ENCODE peak calls at places on chromosomes 4 and X, in seven cellular contexts. Z is T-cell; E is mucosa of descending colon; X is pancreas; N is stimulated activated CD4-positive, alpha-beta T cell treated with anti-CD3 and anti-CD28 coated beads, Interleukin-1b, Interleukin-23, amount 100 ng/mL, for 4 hours; S is cerebellar cortex; M is activated T-cell treated with anti-CD3 and anti-CD28 coated beads, Interleukin-2, amount 50 U/mL, for 1 hour. T is an unnamed sample.
A peak's percentile ranks its signal among the peaks of the same experiment; 100 is the strongest.

GRCh38 chr4:150176559-150176958 is 98.3 kb downstream of the DCLK2 start:
- DNase-seq in S (no peak), E (no peak), M (no peak), X (no peak), Z (no peak), N (no peak), T (no peak)

GRCh38 chr4:1593881-1594345 is 90.2 kb downstream of the FAM53A start:
- DNase-seq in N (no peak), E (no peak), Z (no peak), S (no peak), M (no peak), X (no peak), T (no peak)

GRCh38 chrX:96985046-96985445 is 101.3 kb downstream of the RPA4 start:
- DNase-seq in E (no peak), S (no peak), M (no peak), X (no peak), N (no peak), Z (no peak), T (no peak)

GRCh38 chr4:169611157-169611556 is 1.2 kb downstream of the NEK1 start:
- DNase-seq in S (peak; percentile 16), Z (no peak), X (no peak), N (no peak), E (no peak), M (no peak), T (no peak)

GRCh38 chr4:54779797-54780196 is 122.0 kb downstream of the KIT start:
- DNase-seq in Z (no peak), N (no peak), X (no peak), E (no peak), S (no peak), M (no peak), T (no peak)

GRCh38 chr4:73998040-73999011 is at the start of gene CXCL5:
- DNase-seq in Z (no peak), S (no peak), M (no peak), X (peak; percentile 31), E (no peak), N (no peak), T (no peak)

GRCh38 chr4:128648021-128648420 is 161.5 kb upstream of the JADE1 start:
- DNase-seq in E (no peak), M (no peak), X (no peak), S (no peak), Z (no peak), N (no peak), T (no peak)

GRCh38 chr4:41538017-41538733 is at the start of gene LIMCH1:
- DNase-seq in S (no peak), M (no peak), E (peak; percentile 10), Z (no peak), X (peak; percentile 10), N (no peak), T (no peak)

GRCh38 chrX:10356979-10357378 is 200.2 kb downstream of the CLCN4 start:
- DNase-seq in M (no peak), X (no peak), S (no peak), Z (no peak), N (no peak), E (no peak), T (peak; percentile 8)

GRCh38 chrX:57227691-57228090 is 58.8 kb upstream of the FAAH2 start:
- DNase-seq in N (no peak), M (no peak), Z (no peak), E (no peak), S (no peak), X (no peak), T (no peak)

GRCh38 chrX:119541188-119541587 is 24.0 kb downstream of the STEEP1 start:
- DNase-seq in M (no peak), Z (no peak), S (no peak), N (no peak), X (no peak), E (no peak), T (no peak)

GRCh38 chr4:7647211-7647931 is 212.6 kb upstream of the PSAPL1 start:
- DNase-seq in M (no peak), Z (no peak), S (no peak), X (no peak), N (no peak), E (no peak), T (no peak)

GRCh38 chrX:78104447-78105176 is 564 bp downstream of the PGK1 start:
- DNase-seq in E (peak; percentile 66), M (peak; percentile 35), S (peak; percentile 55), Z (no peak), X (peak; percentile 46), N (no peak), T (peak; percentile 32)

GRCh38 chrX:123854329-123854728 is 5.5 kb upstream of the XIAP start:
- DNase-seq in X (no peak), E (no peak), Z (no peak), S (no peak), M (no peak), N (no peak), T (no peak)

GRCh38 chr4:3201718-3202702 is 46.9 kb upstream of the MSANTD1 start:
- DNase-seq in N (peak; percentile 45), M (peak; percentile 48), Z (peak; percentile 79), E (peak; percentile 60), S (no peak), X (no peak), T (peak; percentile 33)

GRCh38 chr4:48720459-48720858 is 59.6 kb downstream of the FRYL start:
- DNase-seq in N (no peak), E (no peak), S (no peak), X (no peak), Z (no peak), M (no peak), T (no peak)